ENCODE peak calls at places on chromosomes 12 and 14, in four cellular contexts. P is SK-N-SH, N is mammary epithelial cell, R is lung. O is an unnamed sample. For H3K4me1, the result is how much of the 10 kb centered on the place peaks cover.

GRCh38 chr12:32072102-32072501 is 34.5 kb upstream of the BICD1 start:
- DNase-seq in N (no peak), P (no peak), R (no peak), O (no peak)

GRCh38 chr14:23570806-23571483 is 3.4 kb upstream of the AP1G2 start:
- DNase-seq in R (no peak), N (no peak), P (no peak), O (no peak)

GRCh38 chr12:111410229-111411186 is 4.8 kb downstream of the SH2B3 start:
- DNase-seq in N (no peak), P (peak), R (no peak), O (no peak)

GRCh38 chr14:103730490-103731035 is 15.0 kb downstream of the ZFYVE21 start:
- DNase-seq in R (no peak), P (peak), N (no peak), O (no peak)

GRCh38 chr14:49975799-49976198 is 82.9 kb downstream of the ARF6 start:
- DNase-seq in N (no peak), R (no peak), P (no peak), O (no peak)

GRCh38 chr12:12993367-12993766 is 6.7 kb downstream of the HEBP1 start:
- DNase-seq in P (no peak), R (no peak), N (no peak), O (no peak)

GRCh38 chr12:47231456-47231855 is 151.7 kb upstream of the AMIGO2 start:
- DNase-seq in P (no peak), R (no peak), N (no peak), O (no peak)

GRCh38 chr14:91269076-91269991 is 24.8 kb upstream of the GPR68 start:
- DNase-seq in P (no peak), N (no peak), R (no peak), O (peak)

GRCh38 chr12:70317781-70318180 is 48.3 kb upstream of the KCNMB4 start:
- DNase-seq in N (no peak), R (no peak), P (no peak), O (no peak)

GRCh38 chr12:45712319-45712718 is 17.2 kb upstream of the ARID2 start:
- DNase-seq in R (no peak), P (no peak), N (no peak), O (no peak)

GRCh38 chr12:112175361-112176155 is 50.2 kb downstream of the TRAFD1 start:
- DNase-seq in P (no peak), N (no peak), R (no peak), O (no peak)

GRCh38 chr12:102427542-102427923 is 52.8 kb downstream of the IGF1 start:
- DNase-seq in R (no peak), P (no peak), N (no peak), O (no peak)
- H3K4me3 ChIP-seq in R (no peak), P (no peak), N (no peak), O (no peak)

DNA sequence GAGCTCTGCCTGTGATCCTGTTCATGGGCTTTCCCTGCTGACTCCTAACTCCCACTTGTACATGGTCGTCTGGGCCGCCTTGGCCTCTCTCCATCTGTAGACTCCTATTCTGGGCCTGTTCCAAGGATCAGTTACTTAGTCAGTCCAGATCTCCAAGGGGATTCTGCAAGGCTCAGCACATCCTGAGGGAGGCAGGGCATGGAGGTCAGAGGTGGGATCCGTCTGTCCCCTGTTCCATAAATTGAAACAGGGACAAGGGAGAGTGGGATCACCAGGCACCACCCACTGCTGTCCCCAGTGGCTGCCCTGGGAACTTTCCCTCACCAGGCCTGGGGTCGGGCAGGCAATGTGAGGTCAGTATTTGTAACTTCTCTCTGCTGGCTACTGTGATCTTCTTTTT is 43.5 kb downstream of the KCTD10 start:
- DNase-seq in R (no peak), N (no peak), P (peak), O (no peak)
- H3K27ac ChIP-seq in R (no peak), N (no peak), P (no peak), O (no peak)

GRCh38 chr14:74593241-74593985 is 18.6 kb downstream of the LTBP2 start:
- DNase-seq in P (no peak), N (no peak), R (no peak), O (no peak)

GRCh38 chr14:74591899-74592298 is 20.1 kb downstream of the LTBP2 start:
- DNase-seq in R (no peak), N (no peak), P (no peak), O (no peak)

GRCh38 chr14:74591394-74591793 is 20.6 kb downstream of the LTBP2 start:
- DNase-seq in N (peak), P (no peak), R (no peak), O (no peak)

GRCh38 chr14:74594021-74594420 is 18.0 kb downstream of the LTBP2 start:
- DNase-seq in R (no peak), N (no peak), P (no peak), O (no peak)

DNA sequence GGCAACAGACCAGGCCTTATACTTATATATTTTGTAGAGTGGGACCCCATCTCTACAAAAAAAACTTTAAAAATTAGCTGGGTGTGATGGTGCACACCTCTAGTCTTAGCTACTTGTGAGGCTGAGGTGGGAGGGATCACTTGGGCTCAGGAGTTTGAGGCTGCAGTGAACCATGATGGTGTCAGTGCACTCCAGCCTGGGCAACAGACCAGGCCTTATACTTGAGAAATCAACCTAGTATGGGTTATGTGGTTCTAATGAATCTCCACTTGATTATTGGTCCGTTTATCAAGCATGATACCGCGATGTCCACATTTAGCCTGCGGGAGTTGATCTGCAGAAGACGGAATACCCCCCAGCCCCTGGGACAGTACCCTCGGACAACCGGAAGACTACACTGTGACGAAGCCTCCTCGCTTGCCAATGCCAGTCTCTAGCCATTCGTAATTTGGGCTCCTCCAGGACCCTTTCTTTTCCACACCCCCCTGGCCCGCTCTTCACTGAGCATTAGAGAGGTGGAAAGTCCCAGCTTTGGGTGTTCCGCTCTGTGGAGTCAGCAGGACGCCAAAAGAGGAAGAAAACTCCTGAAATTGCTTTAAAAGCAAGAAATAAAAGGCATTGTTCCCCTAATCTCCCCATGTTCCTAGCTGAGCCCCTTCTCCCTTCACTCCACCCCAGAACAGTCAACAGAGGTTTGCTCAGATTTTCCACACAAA is 19.4 kb downstream of the LTBP2 start:
- DNase-seq in P (no peak), R (no peak), N (no peak), O (no peak)
- H3K4me1 ChIP-seq in P (under half), R (under half), N (under half), O (under half)

DNA sequence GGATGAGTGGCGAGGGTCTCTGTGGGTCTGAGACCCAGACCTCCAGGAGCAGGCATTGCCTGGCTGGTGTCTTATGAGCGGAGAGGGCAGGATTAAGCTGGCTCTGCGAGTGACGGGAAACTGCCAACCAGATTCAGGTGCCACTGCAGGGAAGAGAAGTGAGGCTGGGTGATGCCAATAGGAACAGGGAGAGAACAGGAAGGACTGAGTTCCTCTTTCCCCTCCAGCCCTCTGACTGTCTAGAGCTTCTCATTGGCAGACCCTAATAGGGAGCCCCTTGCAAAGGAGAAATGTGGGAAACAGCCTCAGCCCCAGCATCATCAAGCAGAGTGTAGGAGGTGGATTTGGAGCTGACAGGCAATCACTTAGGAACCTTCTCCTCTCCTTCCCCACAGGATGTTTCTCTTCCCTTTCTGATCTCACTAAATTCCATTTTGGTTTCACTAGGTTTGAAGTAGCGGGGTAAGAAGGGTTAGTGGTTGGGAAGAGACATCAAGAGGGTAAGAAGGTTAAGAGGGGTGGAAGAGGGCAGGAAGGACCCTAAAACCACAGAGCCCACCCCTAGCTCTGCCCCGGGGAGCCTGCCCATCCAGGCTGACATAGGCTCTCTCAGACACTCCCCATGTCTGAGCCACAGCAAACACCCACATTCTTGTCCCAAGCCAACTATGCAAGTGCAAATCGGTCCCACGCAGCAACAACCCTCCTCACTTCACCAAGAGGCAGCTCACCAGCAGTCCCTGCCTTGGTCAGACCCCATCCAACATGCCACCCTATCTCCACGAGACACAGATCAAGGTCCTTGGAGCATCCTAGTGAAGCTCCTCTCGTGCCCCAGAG is 111.1 kb downstream of the STAB2 start:
- DNase-seq in P (no peak), N (no peak), R (no peak), O (no peak)
- H3K4me3 ChIP-seq in P (no peak), N (no peak), R (no peak), O (no peak)

GRCh38 chr12:106138646-106139421 is at the start of gene NUAK1:
- DNase-seq in R (peak), P (peak), N (peak), O (peak)
- H3K27ac ChIP-seq in R (peak), P (peak), N (peak), O (peak)

GRCh38 chr14:101849640-101850039 is 88.1 kb downstream of the PPP2R5C start:
- DNase-seq in N (no peak), P (no peak), R (no peak), O (no peak)

GRCh38 chr14:101852785-101853184 is 91.3 kb downstream of the PPP2R5C start:
- DNase-seq in P (no peak), R (no peak), N (no peak), O (no peak)

GRCh38 chr14:101853455-101854018 is 92.0 kb downstream of the PPP2R5C start:
- DNase-seq in N (no peak), P (no peak), R (no peak), O (no peak)

GRCh38 chr14:101851183-101851582 is 89.7 kb downstream of the PPP2R5C start:
- DNase-seq in P (no peak), R (no peak), N (no peak), O (no peak)

GRCh38 chr14:101851716-101852395 is 90.3 kb downstream of the PPP2R5C start:
- DNase-seq in P (no peak), N (no peak), R (no peak), O (no peak)
- H3K4me1 ChIP-seq in P (under half), N (under half), R (under half), O (under half)

GRCh38 chr12:130632582-130633174 is 83.4 kb downstream of the RIMBP2 start:
- DNase-seq in P (no peak), N (no peak), R (no peak), O (no peak)
- H3K4me3 ChIP-seq in P (peak), N (no peak), R (no peak), O (no peak)